ENCODE peak calls at places on chromosomes 11 and 22, in seven cellular contexts. One of them, this sample, is unnamed.

GRCh38 chr11:67373916-67374570 is 645 bp upstream of the CLCF1 start:
- DNase-seq in fibroblast of pulmonary artery: peak
- DNase-seq in adrenal gland: peak
- DNase-seq in heart right ventricle: peak
- DNase-seq in AG04449: peak
- DNase-seq in cardiac muscle cell: peak
- DNase-seq in endodermal cell: peak
- DNase-seq in this sample: no peak

GRCh38 chr11:70517996-70518907 is 119.9 kb downstream of the CTTN start:
- DNase-seq in fibroblast of pulmonary artery: no peak
- DNase-seq in adrenal gland: no peak
- DNase-seq in heart right ventricle: no peak
- DNase-seq in AG04449: peak
- DNase-seq in cardiac muscle cell: peak
- DNase-seq in endodermal cell: no peak
- DNase-seq in this sample: peak

GRCh38 chr11:91660036-91660435 is 564.6 kb upstream of the FAT3 start:
- DNase-seq in fibroblast of pulmonary artery: no peak
- DNase-seq in adrenal gland: no peak
- DNase-seq in heart right ventricle: no peak
- DNase-seq in AG04449: no peak
- DNase-seq in cardiac muscle cell: no peak
- DNase-seq in endodermal cell: no peak
- DNase-seq in this sample: no peak

GRCh38 chr22:30889268-30889995 is 79.1 kb downstream of the MORC2 start:
- DNase-seq in fibroblast of pulmonary artery: no peak
- DNase-seq in adrenal gland: no peak
- DNase-seq in heart right ventricle: no peak
- DNase-seq in AG04449: no peak
- DNase-seq in cardiac muscle cell: no peak
- DNase-seq in endodermal cell: peak
- DNase-seq in this sample: no peak

GRCh38 chr11:34356576-34356917 is 1.3 kb downstream of the ABTB2 start:
- DNase-seq in fibroblast of pulmonary artery: peak
- DNase-seq in adrenal gland: peak
- DNase-seq in heart right ventricle: peak
- DNase-seq in AG04449: no peak
- DNase-seq in cardiac muscle cell: peak
- DNase-seq in endodermal cell: peak
- DNase-seq in this sample: no peak

GRCh38 chr11:75721852-75722668 is 4.4 kb downstream of the MOGAT2 start:
- DNase-seq in fibroblast of pulmonary artery: no peak
- DNase-seq in adrenal gland: no peak
- DNase-seq in heart right ventricle: no peak
- DNase-seq in AG04449: no peak
- DNase-seq in cardiac muscle cell: no peak
- DNase-seq in endodermal cell: no peak
- DNase-seq in this sample: no peak

GRCh38 chr11:134270250-134270714 is 5.9 kb upstream of the GLB1L3 start:
- DNase-seq in fibroblast of pulmonary artery: no peak
- DNase-seq in adrenal gland: no peak
- DNase-seq in heart right ventricle: no peak
- DNase-seq in AG04449: no peak
- DNase-seq in cardiac muscle cell: no peak
- DNase-seq in endodermal cell: peak
- DNase-seq in this sample: no peak

GRCh38 chr11:60504219-60504618 is 11.0 kb upstream of the MS4A13 start:
- DNase-seq in fibroblast of pulmonary artery: no peak
- DNase-seq in adrenal gland: no peak
- DNase-seq in heart right ventricle: no peak
- DNase-seq in AG04449: no peak
- DNase-seq in cardiac muscle cell: no peak
- DNase-seq in endodermal cell: no peak
- DNase-seq in this sample: no peak

GRCh38 chr11:130209128-130209932 is 49.7 kb downstream of the ST14 start:
- DNase-seq in fibroblast of pulmonary artery: no peak
- DNase-seq in adrenal gland: peak
- DNase-seq in heart right ventricle: no peak
- DNase-seq in AG04449: no peak
- DNase-seq in cardiac muscle cell: no peak
- DNase-seq in endodermal cell: peak
- DNase-seq in this sample: no peak

GRCh38 chr11:111331711-111332479 is 33.5 kb downstream of the POU2AF3 start:
- DNase-seq in fibroblast of pulmonary artery: peak
- DNase-seq in adrenal gland: peak
- DNase-seq in heart right ventricle: no peak
- DNase-seq in AG04449: no peak
- DNase-seq in cardiac muscle cell: peak
- DNase-seq in endodermal cell: no peak
- DNase-seq in this sample: no peak

GRCh38 chr11:94295534-94295933 is 8.8 kb upstream of the IZUMO1R start:
- DNase-seq in fibroblast of pulmonary artery: no peak
- DNase-seq in adrenal gland: no peak
- DNase-seq in heart right ventricle: no peak
- DNase-seq in AG04449: no peak
- DNase-seq in cardiac muscle cell: no peak
- DNase-seq in endodermal cell: no peak
- DNase-seq in this sample: no peak

GRCh38 chr11:2247496-2247895 is 22.9 kb downstream of the ASCL2 start:
- DNase-seq in fibroblast of pulmonary artery: no peak
- DNase-seq in adrenal gland: no peak
- DNase-seq in heart right ventricle: no peak
- DNase-seq in AG04449: no peak
- DNase-seq in cardiac muscle cell: no peak
- DNase-seq in endodermal cell: no peak
- DNase-seq in this sample: no peak

GRCh38 chr11:75577198-75577597 is 15.1 kb downstream of the SERPINH1 start:
- DNase-seq in fibroblast of pulmonary artery: no peak
- DNase-seq in adrenal gland: peak
- DNase-seq in heart right ventricle: peak
- DNase-seq in AG04449: no peak
- DNase-seq in cardiac muscle cell: no peak
- DNase-seq in endodermal cell: peak
- DNase-seq in this sample: no peak

GRCh38 chr11:94585375-94585774 is 18.2 kb downstream of the PIWIL4 start:
- DNase-seq in fibroblast of pulmonary artery: no peak
- DNase-seq in adrenal gland: no peak
- DNase-seq in heart right ventricle: no peak
- DNase-seq in AG04449: no peak
- DNase-seq in cardiac muscle cell: no peak
- DNase-seq in endodermal cell: no peak
- DNase-seq in this sample: no peak

GRCh38 chr11:92216789-92217188 is 7.8 kb upstream of the FAT3 start:
- DNase-seq in fibroblast of pulmonary artery: no peak
- DNase-seq in adrenal gland: no peak
- DNase-seq in heart right ventricle: no peak
- DNase-seq in AG04449: no peak
- DNase-seq in cardiac muscle cell: no peak
- DNase-seq in endodermal cell: no peak
- DNase-seq in this sample: no peak

GRCh38 chr11:1402776-1403620 is 13.3 kb downstream of the BRSK2 start:
- DNase-seq in fibroblast of pulmonary artery: no peak
- DNase-seq in adrenal gland: no peak
- DNase-seq in heart right ventricle: peak
- DNase-seq in AG04449: no peak
- DNase-seq in cardiac muscle cell: no peak
- DNase-seq in endodermal cell: no peak
- DNase-seq in this sample: no peak

DNA sequence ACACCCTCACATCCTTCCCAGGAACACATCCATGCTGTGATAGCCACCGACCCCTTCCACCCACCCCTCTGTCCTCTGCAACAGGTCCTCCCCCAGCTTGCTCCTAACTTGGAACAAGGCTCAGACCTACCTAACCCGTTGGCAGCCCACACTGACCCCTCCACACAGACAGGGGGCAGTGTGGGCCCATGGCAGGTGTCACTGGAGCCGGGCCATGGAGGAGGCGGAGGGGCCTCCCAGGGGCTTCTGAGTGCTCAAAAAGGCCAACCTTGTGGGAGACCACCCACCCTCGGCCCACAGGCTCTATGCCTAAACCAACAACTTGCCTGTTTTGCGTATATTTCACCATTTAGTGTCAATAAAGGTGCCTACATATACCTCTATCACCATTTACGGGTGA is 57.0 kb downstream of the CERK start:
- DNase-seq in fibroblast of pulmonary artery: no peak
- DNase-seq in adrenal gland: no peak
- DNase-seq in heart right ventricle: no peak
- DNase-seq in AG04449: no peak
- DNase-seq in cardiac muscle cell: no peak
- DNase-seq in endodermal cell: no peak
- DNase-seq in this sample: no peak
- TF ChIP-seq CTCF in fibroblast of pulmonary artery: peak
- TF ChIP-seq CTCF in adrenal gland: no peak
- TF ChIP-seq CTCF in heart right ventricle: peak
- TF ChIP-seq CTCF in AG04449: no peak
- TF ChIP-seq CTCF in cardiac muscle cell: peak
- TF ChIP-seq CTCF in endodermal cell: no peak
- TF ChIP-seq CTCF in this sample: no peak

DNA sequence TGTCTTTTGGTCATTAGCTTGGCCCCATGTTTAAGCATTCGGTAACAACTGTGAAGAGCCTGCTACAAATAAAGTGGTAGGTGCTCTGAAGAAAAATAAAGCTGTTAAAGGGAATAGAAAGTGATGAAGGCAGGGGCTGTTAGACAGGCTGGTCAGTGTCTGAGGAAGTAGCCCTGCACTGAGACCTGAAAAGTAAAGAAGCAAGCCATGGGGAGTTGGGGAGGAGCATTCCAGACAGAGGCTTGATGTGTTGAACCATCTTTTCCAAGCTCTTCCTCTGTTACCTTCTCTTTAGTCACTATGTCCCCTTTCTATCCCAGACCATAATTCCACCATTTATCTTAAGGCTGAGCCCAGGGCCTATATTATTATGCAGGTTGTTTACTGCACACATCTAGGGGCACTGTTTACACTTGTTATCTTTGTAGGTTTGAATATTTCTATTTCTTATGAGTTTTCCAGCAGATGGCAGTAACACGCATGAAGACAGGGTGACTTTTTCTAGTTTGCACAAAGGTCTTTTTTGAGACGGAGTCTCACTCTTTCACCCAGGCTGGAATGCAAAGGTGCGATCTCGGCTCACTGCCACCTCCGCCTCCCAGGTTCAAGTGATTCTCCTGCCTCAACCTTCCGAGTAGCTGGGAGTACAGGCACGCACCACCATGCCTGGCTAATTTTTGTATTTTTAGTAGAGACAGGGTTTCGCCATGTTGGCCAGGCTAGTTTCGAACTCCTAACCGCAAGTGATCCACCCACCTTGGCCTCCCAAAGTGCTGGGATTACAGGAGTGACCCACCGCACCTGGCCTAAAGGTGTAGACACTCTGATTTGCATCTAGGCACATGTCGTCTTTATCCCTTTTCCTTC is 23.0 kb downstream of the ZFTA start:
- DNase-seq in fibroblast of pulmonary artery: peak
- DNase-seq in adrenal gland: no peak
- DNase-seq in heart right ventricle: no peak
- DNase-seq in AG04449: no peak
- DNase-seq in cardiac muscle cell: peak
- DNase-seq in endodermal cell: no peak
- DNase-seq in this sample: no peak
- TF ChIP-seq CTCF in fibroblast of pulmonary artery: peak
- TF ChIP-seq CTCF in adrenal gland: no peak
- TF ChIP-seq CTCF in heart right ventricle: peak
- TF ChIP-seq CTCF in AG04449: no peak
- TF ChIP-seq CTCF in cardiac muscle cell: peak
- TF ChIP-seq CTCF in endodermal cell: no peak
- TF ChIP-seq CTCF in this sample: peak

GRCh38 chr11:65216830-65217229 is 35.1 kb downstream of the CAPN1 start:
- DNase-seq in fibroblast of pulmonary artery: no peak
- DNase-seq in adrenal gland: no peak
- DNase-seq in heart right ventricle: no peak
- DNase-seq in AG04449: no peak
- DNase-seq in cardiac muscle cell: no peak
- DNase-seq in endodermal cell: peak
- DNase-seq in this sample: no peak
- TF ChIP-seq CTCF in fibroblast of pulmonary artery: no peak
- TF ChIP-seq CTCF in adrenal gland: no peak
- TF ChIP-seq CTCF in heart right ventricle: no peak
- TF ChIP-seq CTCF in AG04449: no peak
- TF ChIP-seq CTCF in cardiac muscle cell: no peak
- TF ChIP-seq CTCF in endodermal cell: peak
- TF ChIP-seq CTCF in this sample: no peak

GRCh38 chr11:81005595-81005994 is 1564.8 kb upstream of the TENM4 start:
- DNase-seq in fibroblast of pulmonary artery: peak
- DNase-seq in adrenal gland: no peak
- DNase-seq in heart right ventricle: no peak
- DNase-seq in AG04449: peak
- DNase-seq in cardiac muscle cell: peak
- DNase-seq in endodermal cell: no peak
- DNase-seq in this sample: no peak

GRCh38 chr11:81004576-81004975 is 1563.7 kb upstream of the TENM4 start:
- DNase-seq in fibroblast of pulmonary artery: no peak
- DNase-seq in adrenal gland: no peak
- DNase-seq in heart right ventricle: no peak
- DNase-seq in AG04449: no peak
- DNase-seq in cardiac muscle cell: no peak
- DNase-seq in endodermal cell: no peak
- DNase-seq in this sample: no peak

GRCh38 chr11:81002374-81002773 is 1561.5 kb upstream of the TENM4 start:
- DNase-seq in fibroblast of pulmonary artery: no peak
- DNase-seq in adrenal gland: no peak
- DNase-seq in heart right ventricle: no peak
- DNase-seq in AG04449: no peak
- DNase-seq in cardiac muscle cell: no peak
- DNase-seq in endodermal cell: no peak
- DNase-seq in this sample: no peak

GRCh38 chr11:81010631-81011030 is 1569.8 kb upstream of the TENM4 start:
- DNase-seq in fibroblast of pulmonary artery: no peak
- DNase-seq in adrenal gland: no peak
- DNase-seq in heart right ventricle: no peak
- DNase-seq in AG04449: no peak
- DNase-seq in cardiac muscle cell: no peak
- DNase-seq in endodermal cell: no peak
- DNase-seq in this sample: no peak

GRCh38 chr11:81007046-81007445 is 1566.2 kb upstream of the TENM4 start:
- DNase-seq in fibroblast of pulmonary artery: peak
- DNase-seq in adrenal gland: no peak
- DNase-seq in heart right ventricle: no peak
- DNase-seq in AG04449: no peak
- DNase-seq in cardiac muscle cell: peak
- DNase-seq in endodermal cell: no peak
- DNase-seq in this sample: no peak
- TF ChIP-seq CTCF in fibroblast of pulmonary artery: peak
- TF ChIP-seq CTCF in adrenal gland: peak
- TF ChIP-seq CTCF in heart right ventricle: peak
- TF ChIP-seq CTCF in AG04449: no peak
- TF ChIP-seq CTCF in cardiac muscle cell: peak
- TF ChIP-seq CTCF in endodermal cell: peak
- TF ChIP-seq CTCF in this sample: peak

GRCh38 chr22:20116951-20117645 is at the start of gene TRMT2A:
- DNase-seq in fibroblast of pulmonary artery: peak
- DNase-seq in adrenal gland: peak
- DNase-seq in heart right ventricle: peak
- DNase-seq in AG04449: peak
- DNase-seq in cardiac muscle cell: peak
- DNase-seq in endodermal cell: peak
- DNase-seq in this sample: peak
- TF ChIP-seq CTCF in fibroblast of pulmonary artery: no peak
- TF ChIP-seq CTCF in adrenal gland: no peak
- TF ChIP-seq CTCF in heart right ventricle: peak
- TF ChIP-seq CTCF in AG04449: peak
- TF ChIP-seq CTCF in cardiac muscle cell: peak
- TF ChIP-seq CTCF in endodermal cell: peak
- TF ChIP-seq CTCF in this sample: peak

This sample was measured in chondrocyte.